ENCODE peak calls at places on chromosomes 12 and 14, in six cellular contexts. B is CD8-positive, alpha-beta memory T cell; F is psoas muscle; X is heart right ventricle; T is kidney; L is pancreas. M is an unnamed sample. For H3K4me1, the result is how much of the 10 kb centered on the place peaks cover.

GRCh38 chr12:53224268-53224896 is 7.6 kb downstream of the RARG start:
- DNase-seq in B (no peak), X (no peak), T (no peak), L (no peak), F (peak), M (no peak)

GRCh38 chr12:116360579-116361403 is 83.3 kb upstream of the MED13L start:
- DNase-seq in L (no peak), X (no peak), F (no peak), T (peak), B (no peak), M (no peak)

GRCh38 chr14:98959410-98959809 is 312.6 kb downstream of the BCL11B start:
- DNase-seq in B (no peak), L (no peak), X (no peak), F (no peak), T (no peak), M (no peak)

GRCh38 chr12:4169959-4170358 is 103.6 kb upstream of the CCND2 start:
- DNase-seq in T (no peak), L (no peak), B (no peak), F (no peak), X (no peak), M (no peak)

GRCh38 chr12:70028918-70029317 is 203.9 kb downstream of the MYRFL start:
- DNase-seq in L (no peak), X (no peak), B (no peak), T (no peak), F (no peak), M (no peak)

GRCh38 chr12:118060301-118061010 is 523 bp downstream of the WSB2 start:
- DNase-seq in B (peak), L (peak), F (peak), X (peak), T (peak), M (peak)

GRCh38 chr12:53696285-53696654 is 20.4 kb upstream of the ATP5MC2 start:
- DNase-seq in T (no peak), F (no peak), B (no peak), X (no peak), L (peak), M (no peak)

GRCh38 chr12:33752854-33753253 is 269.4 kb upstream of the ALG10 start:
- DNase-seq in X (no peak), L (no peak), T (no peak), F (no peak), B (no peak), M (no peak)

GRCh38 chr12:70367268-70368141 is 1.4 kb downstream of the KCNMB4 start:
- DNase-seq in T (no peak), B (no peak), F (no peak), X (no peak), L (no peak), M (no peak)

GRCh38 chr12:57452937-57453509 is 2.1 kb upstream of the INHBE start:
- DNase-seq in B (no peak), X (peak), L (peak), T (peak), F (peak), M (no peak)

GRCh38 chr12:124694846-124695497 is 127.6 kb upstream of the NCOR2 start:
- DNase-seq in F (no peak), X (peak), L (no peak), B (no peak), T (peak), M (no peak)

GRCh38 chr14:97977711-97978261 is 1180.6 kb downstream of the VRK1 start:
- DNase-seq in B (peak), L (peak), T (peak), X (peak), F (peak), M (peak)

GRCh38 chr14:22071001-22071400 is 397.4 kb upstream of the OR4E1 start:
- DNase-seq in L (no peak), B (peak), T (no peak), F (no peak), X (no peak), M (peak)

GRCh38 chr14:22375321-22375930 is 213.6 kb downstream of the DAD1 start:
- DNase-seq in L (no peak), X (no peak), F (no peak), B (no peak), T (no peak), M (no peak)

GRCh38 chr12:63151898-63152700 is 1.1 kb upstream of the AVPR1A start:
- DNase-seq in L (peak), F (no peak), T (peak), X (peak), B (no peak), M (no peak)

GRCh38 chr14:105375635-105376057 is 22.7 kb upstream of the TEX22 start:
- DNase-seq in F (no peak), B (no peak), L (no peak), T (no peak), X (no peak), M (no peak)

GRCh38 chr12:14071833-14072232 is 90.4 kb upstream of the GRIN2B start:
- DNase-seq in L (no peak), X (no peak), B (no peak), T (no peak), F (no peak), M (no peak)

GRCh38 chr12:9731797-9732196 is 1.1 kb downstream of the CLECL1 start:
- DNase-seq in F (no peak), X (no peak), B (no peak), L (no peak), T (no peak), M (no peak)

GRCh38 chr14:93201155-93201704 is 5.6 kb downstream of the GON7 start:
- DNase-seq in F (no peak), B (no peak), X (no peak), T (no peak), L (no peak), M (no peak)

GRCh38 chr14:92473261-92473946 is 40.2 kb upstream of the RIN3 start:
- DNase-seq in T (no peak), X (no peak), L (no peak), F (peak), B (no peak), M (no peak)

GRCh38 chr12:127145929-127146789 is 1120.8 kb upstream of the TMEM132C start:
- DNase-seq in B (peak), F (peak), X (peak), T (peak), L (peak), M (peak)

GRCh38 chr12:20044836-20045235 is 323.5 kb upstream of the PDE3A start:
- DNase-seq in T (no peak), F (no peak), B (no peak), X (no peak), L (no peak), M (no peak)

GRCh38 chr14:91396959-91397815 is 20.4 kb downstream of the CCDC88C start:
- DNase-seq in F (no peak), T (no peak), L (peak), X (no peak), B (peak), M (peak)

GRCh38 chr12:98646165-98646764 is 1.2 kb downstream of the APAF1 start:
- DNase-seq in L (no peak), B (no peak), X (no peak), F (no peak), T (no peak), M (no peak)

GRCh38 chr12:117498880-117499279 is 137.5 kb upstream of the NOS1 start:
- DNase-seq in B (no peak), X (no peak), T (no peak), F (no peak), L (no peak), M (no peak)

GRCh38 chr12:77924703-77925102 is 94.0 kb downstream of the NAV3 start:
- DNase-seq in T (no peak), B (no peak), X (no peak), L (no peak), F (no peak), M (no peak)

GRCh38 chr12:58776144-58776543 is 144.2 kb downstream of the LRIG3 start:
- DNase-seq in B (no peak), X (no peak), T (no peak), F (no peak), L (no peak), M (no peak)

GRCh38 chr12:58777815-58778214 is 142.5 kb downstream of the LRIG3 start:
- DNase-seq in B (no peak), F (no peak), T (no peak), X (no peak), L (no peak), M (no peak)

GRCh38 chr12:58775396-58775795 is 144.9 kb downstream of the LRIG3 start:
- DNase-seq in X (no peak), L (no peak), T (no peak), F (no peak), B (no peak), M (no peak)

GRCh38 chr12:58774008-58774407 is 146.3 kb downstream of the LRIG3 start:
- DNase-seq in B (no peak), L (no peak), F (no peak), X (no peak), T (no peak), M (no peak)

DNA sequence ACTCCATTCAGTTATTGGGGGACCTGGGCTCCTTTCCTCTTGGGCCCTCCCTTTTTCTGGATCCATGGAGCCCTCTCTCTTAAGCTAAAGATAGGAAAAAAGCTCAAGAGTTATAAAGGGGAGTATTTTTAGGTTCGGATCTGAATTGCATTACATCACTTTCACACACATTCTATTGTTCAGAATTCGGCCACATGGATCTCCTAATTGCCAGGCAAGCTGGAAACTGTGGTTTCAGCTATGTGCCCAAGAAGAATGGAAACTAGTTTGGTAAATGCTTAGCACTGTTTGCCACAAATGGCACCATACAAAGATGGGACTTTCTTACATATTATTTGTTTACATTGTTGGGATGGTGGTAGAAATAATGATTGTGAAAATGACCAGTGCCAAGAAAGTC is 145.6 kb downstream of the LRIG3 start:
- DNase-seq in T (no peak), X (no peak), F (no peak), B (no peak), L (no peak), M (no peak)
- H3K4me3 ChIP-seq in T (no peak), X (no peak), F (no peak), B (no peak), L (no peak), M (no peak)

GRCh38 chr14:101721951-101722661 is 39.4 kb upstream of the PPP2R5C start:
- DNase-seq in F (peak), B (peak), L (no peak), X (no peak), T (no peak), M (peak)

GRCh38 chr14:101726295-101726953 is 35.1 kb upstream of the PPP2R5C start:
- DNase-seq in X (no peak), T (no peak), F (no peak), B (no peak), L (no peak), M (no peak)

GRCh38 chr14:101719708-101720107 is 41.8 kb upstream of the PPP2R5C start:
- DNase-seq in B (no peak), T (no peak), F (peak), X (no peak), L (no peak), M (no peak)

GRCh38 chr14:101721111-101721510 is 40.4 kb upstream of the PPP2R5C start:
- DNase-seq in B (no peak), X (no peak), L (no peak), F (no peak), T (no peak), M (no peak)

DNA sequence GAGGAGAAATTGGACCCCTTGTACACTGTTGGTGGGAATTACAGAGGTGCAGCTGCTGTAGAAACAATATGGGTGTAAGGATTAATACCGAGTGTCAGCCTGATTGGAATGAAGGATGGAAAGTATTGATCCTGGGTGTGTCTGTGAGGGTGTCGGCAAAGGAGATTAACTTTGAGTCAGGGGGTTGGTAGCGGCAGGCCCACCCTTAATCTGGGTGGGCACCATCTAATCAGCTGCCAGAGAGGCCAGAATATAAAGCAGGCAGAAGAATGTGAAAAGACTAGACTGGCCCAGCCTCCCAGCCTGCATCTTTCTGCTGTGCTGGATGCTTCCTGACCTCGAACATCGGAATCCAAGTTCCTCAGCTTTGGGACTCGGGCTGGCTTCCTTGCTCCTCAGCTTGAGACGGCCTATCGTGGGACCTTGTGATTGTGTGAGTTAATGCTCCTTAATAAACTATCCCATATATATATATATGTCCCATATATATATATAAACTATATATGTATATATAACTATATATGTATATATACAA is 38.4 kb upstream of the PPP2R5C start:
- DNase-seq in X (no peak), F (no peak), B (peak), L (no peak), T (no peak), M (no peak)
- H3K4me1 ChIP-seq in X (under half), F (under half), B (under half), L (under half), T (under half), M (under half)

DNA sequence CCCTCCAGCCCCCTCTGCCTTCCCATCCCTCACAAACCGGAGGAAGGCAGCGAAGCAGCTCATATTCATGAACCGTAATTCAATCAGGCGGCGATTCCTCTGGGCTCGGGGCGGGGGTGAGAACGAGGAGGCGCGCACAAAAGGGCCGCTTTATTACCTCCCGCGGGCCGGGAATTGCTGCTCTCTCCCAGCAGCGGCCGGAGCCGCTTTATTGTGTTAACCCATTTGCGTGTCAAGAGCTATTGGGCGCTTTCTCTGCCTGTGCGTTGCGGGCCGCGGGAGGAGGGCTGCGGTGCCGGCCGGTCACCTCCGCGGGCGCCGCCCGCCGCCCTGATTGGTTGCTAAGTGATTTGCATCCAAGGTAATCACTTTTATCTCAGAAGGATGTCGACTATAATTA is 4.8 kb downstream of the FAM222A start:
- DNase-seq in T (no peak), L (no peak), B (no peak), F (no peak), X (no peak), M (no peak)
- H3K27ac ChIP-seq in T (no peak), L (no peak), B (no peak), F (no peak), X (no peak), M (no peak)

GRCh38 chr14:19947413-19948090 is 16.8 kb downstream of the OR4K1 start:
- DNase-seq in L (no peak), F (no peak), B (no peak), X (no peak), T (no peak), M (no peak)
- H3K4me3 ChIP-seq in L (no peak), F (no peak), B (no peak), X (no peak), T (no peak), M (no peak)

GRCh38 chr14:33564774-33565630 is 385.9 kb downstream of the EGLN3 start:
- DNase-seq in B (no peak), T (no peak), F (no peak), L (no peak), X (no peak), M (no peak)

GRCh38 chr14:33567003-33567735 is 383.7 kb downstream of the EGLN3 start:
- DNase-seq in B (no peak), X (no peak), F (no peak), L (no peak), T (no peak), M (no peak)

GRCh38 chr14:33563492-33563891 is 387.4 kb downstream of the EGLN3 start:
- DNase-seq in L (no peak), X (no peak), F (no peak), B (no peak), T (no peak), M (no peak)

GRCh38 chr14:33567736-33568124 is 383.1 kb downstream of the EGLN3 start:
- DNase-seq in X (no peak), F (no peak), B (no peak), L (no peak), T (no peak), M (no peak)

GRCh38 chr14:33566082-33566481 is 384.8 kb downstream of the EGLN3 start:
- DNase-seq in T (no peak), B (no peak), L (no peak), F (no peak), X (no peak), M (no peak)
- H3K4me1 ChIP-seq in T (under half), B (under half), L (under half), F (under half), X (under half), M (under half)

DNA sequence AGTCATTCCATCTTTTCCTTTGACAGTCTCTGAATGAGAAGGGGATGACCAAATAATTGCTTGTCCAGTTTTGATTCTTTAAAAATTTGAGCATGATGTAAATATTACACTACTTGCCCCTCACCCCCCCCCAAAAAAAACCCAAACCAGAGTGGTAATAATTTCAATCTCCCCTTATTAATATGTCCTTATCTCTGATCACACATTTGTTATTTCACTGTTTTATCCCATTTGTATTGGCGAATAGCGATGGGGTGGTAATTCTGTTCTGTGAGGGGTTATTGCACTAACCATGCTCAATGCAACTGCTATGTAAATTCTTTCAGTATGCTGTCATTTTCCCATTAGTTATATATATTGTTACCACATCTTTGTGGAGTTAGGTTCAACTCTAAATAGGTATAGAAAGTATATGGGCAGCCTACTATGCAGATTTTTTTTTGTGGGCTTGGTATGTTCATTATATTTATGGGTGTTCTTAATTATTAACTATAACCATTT is 1.1 kb downstream of the RIMKLB start:
- DNase-seq in B (no peak), T (no peak), X (no peak), L (no peak), F (no peak), M (no peak)
- H3K27ac ChIP-seq in B (peak), T (peak), X (peak), L (no peak), F (peak), M (no peak)

GRCh38 chr12:112116232-112117060 is 7.9 kb upstream of the NAA25 start:
- DNase-seq in X (peak), T (peak), B (no peak), L (peak), F (peak), M (no peak)
- H3K4me3 ChIP-seq in X (peak), T (peak), B (no peak), L (no peak), F (peak), M (no peak)

GRCh38 chr14:69091695-69092094 is 61.2 kb downstream of the DCAF5 start:
- DNase-seq in T (no peak), B (no peak), L (no peak), F (no peak), X (no peak), M (no peak)

GRCh38 chr14:69094481-69094880 is 58.4 kb downstream of the DCAF5 start:
- DNase-seq in F (no peak), B (no peak), T (no peak), X (no peak), L (no peak), M (no peak)

GRCh38 chr14:69093551-69094421 is 59.1 kb downstream of the DCAF5 start:
- DNase-seq in T (no peak), B (no peak), X (no peak), F (no peak), L (no peak), M (no peak)

GRCh38 chr14:69090187-69090789 is 62.6 kb downstream of the DCAF5 start:
- DNase-seq in F (no peak), T (no peak), L (no peak), B (peak), X (no peak), M (no peak)

GRCh38 chr14:69092840-69093422 is 60.0 kb downstream of the DCAF5 start:
- DNase-seq in T (no peak), B (no peak), L (no peak), F (no peak), X (no peak), M (no peak)
- H3K4me1 ChIP-seq in T (under half), B (under half), L (under half), F (under half), X (under half), M (under half)

GRCh38 chr12:114829833-114830232 is 145.9 kb upstream of the TBX3 start:
- DNase-seq in F (no peak), L (no peak), T (no peak), X (no peak), B (no peak), M (no peak)
- H3K27ac ChIP-seq in F (no peak), L (no peak), T (no peak), X (no peak), B (no peak), M (no peak)

GRCh38 chr12:16603265-16603915 is 2.6 kb downstream of the LMO3 start:
- DNase-seq in L (no peak), B (no peak), X (no peak), T (no peak), F (no peak), M (no peak)
- H3K4me3 ChIP-seq in L (no peak), B (no peak), X (no peak), T (no peak), F (no peak), M (no peak)